ENCODE peak calls at places on chromosomes 13 and 19, in five cellular contexts. N, M, D, S and H are unnamed samples.
A peak's percentile ranks its signal among the peaks of the same experiment; 100 is the strongest.

GRCh38 chr13:36862002-36862706 is 43.1 kb downstream of the RFXAP start:
- DNase-seq in N (peak; percentile 42), M (no peak), D (no peak), S (peak; percentile 15), H (no peak)

GRCh38 chr13:25977216-25977615 is 74.6 kb downstream of the SHISA2 start:
- DNase-seq in N (peak; percentile 97), M (no peak), D (peak; percentile 80), S (no peak), H (no peak)

GRCh38 chr19:1169921-1170885 is 3.9 kb downstream of the SBNO2 start:
- DNase-seq in N (no peak), M (peak; percentile 83), D (no peak), S (no peak), H (no peak)

GRCh38 chr19:7554565-7554964 is 19.0 kb downstream of the PNPLA6 start:
- DNase-seq in N (no peak), M (no peak), D (no peak), S (no peak), H (no peak)

GRCh38 chr13:23159587-23160240 is 21.1 kb upstream of the SGCG start:
- DNase-seq in N (peak; percentile 82), M (no peak), D (no peak), S (no peak), H (no peak)

GRCh38 chr19:54379187-54379678 is 14.5 kb upstream of the LAIR1 start:
- DNase-seq in N (no peak), M (no peak), D (no peak), S (no peak), H (no peak)

GRCh38 chr19:8569066-8569761 is 8.0 kb downstream of the MYO1F start:
- DNase-seq in N (no peak), M (peak; percentile 96), D (no peak), S (no peak), H (no peak)

GRCh38 chr13:26061947-26062346 is 10.1 kb upstream of the SHISA2 start:
- DNase-seq in N (no peak), M (peak; percentile 61), D (no peak), S (no peak), H (no peak)

GRCh38 chr13:26502826-26503225 is 54.7 kb upstream of the WASF3 start:
- DNase-seq in N (peak; percentile 78), M (peak; percentile 96), D (no peak), S (no peak), H (no peak)

GRCh38 chr19:35517342-35517741 is 3.9 kb upstream of the DMKN start:
- DNase-seq in N (no peak), M (no peak), D (no peak), S (no peak), H (no peak)

GRCh38 chr19:35518313-35518712 is 4.9 kb upstream of the DMKN start:
- DNase-seq in N (peak; percentile 30), M (peak; percentile 98), D (no peak), S (peak; percentile 27), H (no peak)

GRCh38 chr19:35516310-35516709 is 2.9 kb upstream of the DMKN start:
- DNase-seq in N (no peak), M (no peak), D (no peak), S (no peak), H (no peak)

GRCh38 chr19:35521124-35521743 is 6.9 kb downstream of the SBSN start:
- DNase-seq in N (peak; percentile 34), M (no peak), D (no peak), S (no peak), H (no peak)

GRCh38 chr19:35519291-35519690 is 5.8 kb upstream of the DMKN start:
- DNase-seq in N (no peak), M (peak; percentile 27), D (no peak), S (no peak), H (no peak)
- H3K4me1 ChIP-seq in N (no peaks in the 10 kb centered on the region), M (peaks cover 7% of the 10 kb centered on the region), D (peaks cover 14% of the 10 kb centered on the region), S (no peaks in the 10 kb centered on the region), H (peaks cover 6% of the 10 kb centered on the region)

GRCh38 chr13:28027070-28027469 is 38.6 kb upstream of the URAD start:
- DNase-seq in N (no peak), M (no peak), D (no peak), S (no peak), H (no peak)

GRCh38 chr13:28031220-28031903 is 42.9 kb upstream of the URAD start:
- DNase-seq in N (no peak), M (no peak), D (no peak), S (no peak), H (no peak)

GRCh38 chr13:28027607-28028364 is 39.3 kb upstream of the URAD start:
- DNase-seq in N (no peak), M (no peak), D (no peak), S (no peak), H (no peak)

GRCh38 chr13:28022848-28023518 is 34.5 kb upstream of the URAD start:
- DNase-seq in N (peak; percentile 64), M (peak; percentile 46), D (no peak), S (no peak), H (peak; percentile 12)

GRCh38 chr13:28026508-28026907 is 38.0 kb upstream of the URAD start:
- DNase-seq in N (no peak), M (no peak), D (no peak), S (no peak), H (no peak)
- H3K79me1 ChIP-seq in N (no peaks in the 10 kb centered on the region), M (no peaks in the 10 kb centered on the region), D (no peaks in the 10 kb centered on the region), S (no peaks in the 10 kb centered on the region), H (no peaks in the 10 kb centered on the region)

GRCh38 chr13:111215081-111216047 is 100.3 kb downstream of the ARHGEF7 start:
- DNase-seq in N (peak; percentile 48), M (no peak), D (no peak), S (no peak), H (no peak)
- H3K4me3 ChIP-seq in N (no peak overlapping the region), M (no peak overlapping the region), D (peak overlapping the region; percentile 20), S (no peak overlapping the region), H (no peak overlapping the region)

GRCh38 chr13:51624207-51624606 is 39.9 kb downstream of the WDFY2 start:
- DNase-seq in N (no peak), M (no peak), D (no peak), S (no peak), H (no peak)
- H3K4me1 ChIP-seq in N (peaks cover 2% of the 10 kb centered on the region), M (peaks cover 20% of the 10 kb centered on the region), D (peaks cover 3% of the 10 kb centered on the region), S (peaks cover 11% of the 10 kb centered on the region), H (peaks cover 5% of the 10 kb centered on the region)

GRCh38 chr19:39828634-39829032 is 5.3 kb downstream of the DYRK1B start:
- DNase-seq in N (no peak), M (no peak), D (no peak), S (no peak), H (no peak)

GRCh38 chr19:39826311-39826945 is 7.5 kb downstream of the DYRK1B start:
- DNase-seq in N (no peak), M (no peak), D (no peak), S (no peak), H (no peak)

GRCh38 chr19:39825531-39826076 is 8.4 kb downstream of the DYRK1B start:
- DNase-seq in N (no peak), M (no peak), D (no peak), S (no peak), H (no peak)

GRCh38 chr19:39828015-39828633 is 5.8 kb downstream of the DYRK1B start:
- DNase-seq in N (no peak), M (no peak), D (no peak), S (no peak), H (no peak)

GRCh38 chr19:39827216-39827615 is 6.7 kb downstream of the DYRK1B start:
- DNase-seq in N (no peak), M (no peak), D (no peak), S (no peak), H (no peak)
- H3K79me1 ChIP-seq in N (peaks cover under 1% of the 10 kb centered on the region), M (peaks cover 31% of the 10 kb centered on the region), D (peaks cover 4% of the 10 kb centered on the region), S (peaks cover 2% of the 10 kb centered on the region), H (peaks cover 21% of the 10 kb centered on the region)

GRCh38 chr13:75869981-75870380 is 233.9 kb downstream of the LMO7 start:
- DNase-seq in N (no peak), M (no peak), D (no peak), S (no peak), H (no peak)
- H3K4me3 ChIP-seq in N (no peak overlapping the region), M (no peak overlapping the region), D (no peak overlapping the region), S (no peak overlapping the region), H (no peak overlapping the region)

DNA sequence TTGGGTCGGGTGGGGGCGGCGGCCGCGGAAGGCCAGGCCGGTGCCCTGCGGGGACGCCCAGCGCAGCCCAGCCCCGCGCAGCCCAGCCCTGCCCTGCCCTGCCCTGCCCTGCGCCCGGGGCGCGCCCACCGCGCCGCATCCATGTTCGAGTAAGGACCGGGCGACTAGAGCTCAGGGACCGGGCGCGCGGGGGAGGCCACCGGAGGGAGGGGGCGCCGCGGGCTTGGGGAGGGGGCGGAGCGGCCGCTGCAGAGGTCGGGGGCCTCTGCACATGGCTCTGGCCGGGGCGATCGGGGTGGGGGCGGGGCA is 169 bp downstream of the GRAMD1A start:
- DNase-seq in N (no peak), M (no peak), D (no peak), S (no peak), H (no peak)
- H3K4me1 ChIP-seq in N (peaks cover 9% of the 10 kb centered on the region), M (peaks cover 14% of the 10 kb centered on the region), D (peaks cover 28% of the 10 kb centered on the region), S (peaks cover 21% of the 10 kb centered on the region), H (peaks cover 18% of the 10 kb centered on the region)

DNA sequence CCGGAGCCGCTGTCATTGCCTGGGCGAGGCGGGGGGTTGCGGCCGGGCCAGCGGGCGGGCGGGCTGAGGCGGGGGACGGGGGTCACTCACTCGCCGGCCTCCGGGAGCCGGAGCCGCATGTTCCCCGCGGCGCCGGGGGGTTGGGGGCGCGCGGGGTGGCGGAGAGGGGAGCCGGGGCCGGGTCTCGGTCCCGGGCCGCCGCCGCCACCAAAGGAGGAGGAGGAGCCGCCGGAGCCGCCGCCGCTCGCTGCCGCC is 149 bp downstream of the MED26 start:
- DNase-seq in N (no peak), M (no peak), D (no peak), S (no peak), H (no peak)
- H3K79me1 ChIP-seq in N (peaks cover 21% of the 10 kb centered on the region), M (peaks cover 71% of the 10 kb centered on the region), D (peaks cover 13% of the 10 kb centered on the region), S (peaks cover 12% of the 10 kb centered on the region), H (peaks cover 4% of the 10 kb centered on the region)

GRCh38 chr19:11145147-11145924 is 10.2 kb downstream of the SPC24 start:
- DNase-seq in N (no peak), M (no peak), D (no peak), S (no peak), H (no peak)

GRCh38 chr19:11138659-11139526 is 16.7 kb downstream of the SPC24 start:
- DNase-seq in N (peak; percentile 90), M (peak; percentile 77), D (no peak), S (peak; percentile 79), H (peak; percentile 57)

GRCh38 chr19:11141937-11142527 is 13.6 kb downstream of the SPC24 start:
- DNase-seq in N (peak; percentile 55), M (no peak), D (no peak), S (no peak), H (no peak)

GRCh38 chr19:11140896-11141295 is 14.7 kb downstream of the SPC24 start:
- DNase-seq in N (no peak), M (no peak), D (no peak), S (no peak), H (no peak)

DNA sequence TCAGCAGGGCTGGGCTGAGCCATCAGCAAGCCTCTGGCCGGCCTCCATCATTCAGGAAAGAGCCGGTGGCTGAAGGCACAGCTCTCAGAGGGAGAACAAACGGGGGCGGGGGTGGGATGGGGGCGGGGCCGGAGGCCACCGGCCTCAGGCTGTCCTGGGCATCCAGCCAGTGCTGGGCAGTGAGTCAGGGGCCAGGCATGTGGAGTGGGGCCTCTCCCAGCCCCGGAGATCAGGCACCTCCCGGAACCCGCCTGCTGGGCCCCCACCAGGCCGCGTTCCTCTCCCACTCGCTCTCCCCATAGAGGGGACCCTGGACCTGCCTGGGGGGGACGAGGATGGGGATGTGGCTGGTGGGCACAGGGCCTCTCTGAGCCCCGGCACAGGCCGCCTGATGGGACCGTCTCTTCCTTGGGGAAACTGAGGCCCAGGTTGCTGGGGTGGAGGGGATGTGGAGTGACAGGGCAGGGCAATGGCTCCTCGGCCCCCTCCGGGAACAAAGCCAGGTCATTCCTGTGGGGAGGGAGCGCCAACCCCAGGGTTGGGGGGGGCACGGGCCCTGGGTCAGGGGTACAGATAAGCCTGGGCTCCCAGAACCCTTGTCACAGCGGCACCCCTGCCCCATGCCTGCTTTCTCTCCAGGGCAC is 12.9 kb downstream of the SPC24 start:
- DNase-seq in N (peak; percentile 92), M (peak; percentile 95), D (no peak), S (peak; percentile 84), H (peak; percentile 57)
- H3K4me3 ChIP-seq in N (no peak overlapping the region), M (no peak overlapping the region), D (no peak overlapping the region), S (no peak overlapping the region), H (no peak overlapping the region)